ENCODE peak calls at places on chromosome 13, in four cellular contexts. One of them, this sample, is unnamed.

GRCh38 chr13:73465629-73465974 is 406.8 kb downstream of the KLF5 start:
- DNase-seq in tibial nerve: no peak
- DNase-seq in fibroblast of the aortic adventitia: peak
- DNase-seq in CD8-positive, alpha-beta T cell: no peak
- DNase-seq in this sample: peak

GRCh38 chr13:109783815-109784589 is 2.4 kb downstream of the IRS2 start:
- DNase-seq in CD8-positive, alpha-beta T cell: peak
- DNase-seq in tibial nerve: no peak
- DNase-seq in fibroblast of the aortic adventitia: no peak
- DNase-seq in this sample: no peak

GRCh38 chr13:40624338-40624737 is 42.1 kb downstream of the FOXO1 start:
- DNase-seq in fibroblast of the aortic adventitia: peak
- DNase-seq in CD8-positive, alpha-beta T cell: peak
- DNase-seq in tibial nerve: no peak
- DNase-seq in this sample: no peak

GRCh38 chr13:98539655-98540054 is 37.3 kb downstream of the STK24 start:
- DNase-seq in tibial nerve: no peak
- DNase-seq in CD8-positive, alpha-beta T cell: no peak
- DNase-seq in fibroblast of the aortic adventitia: no peak
- DNase-seq in this sample: no peak

GRCh38 chr13:92719868-92720267 is 506.7 kb upstream of the GPC6 start:
- DNase-seq in CD8-positive, alpha-beta T cell: no peak
- DNase-seq in fibroblast of the aortic adventitia: no peak
- DNase-seq in tibial nerve: no peak
- DNase-seq in this sample: no peak

GRCh38 chr13:46184277-46184699 is 2.3 kb upstream of the LCP1 start:
- DNase-seq in tibial nerve: peak
- DNase-seq in CD8-positive, alpha-beta T cell: peak
- DNase-seq in fibroblast of the aortic adventitia: no peak
- DNase-seq in this sample: peak

GRCh38 chr13:85970727-85971126 is 171.5 kb upstream of the SLITRK6 start:
- DNase-seq in tibial nerve: no peak
- DNase-seq in fibroblast of the aortic adventitia: peak
- DNase-seq in CD8-positive, alpha-beta T cell: no peak
- DNase-seq in this sample: peak

GRCh38 chr13:106331116-106331515 is 204.3 kb downstream of the EFNB2 start:
- DNase-seq in tibial nerve: no peak
- DNase-seq in fibroblast of the aortic adventitia: no peak
- DNase-seq in CD8-positive, alpha-beta T cell: no peak
- DNase-seq in this sample: no peak

GRCh38 chr13:40453666-40454030 is 212.8 kb downstream of the FOXO1 start:
- DNase-seq in tibial nerve: no peak
- DNase-seq in CD8-positive, alpha-beta T cell: no peak
- DNase-seq in fibroblast of the aortic adventitia: no peak
- DNase-seq in this sample: no peak

GRCh38 chr13:95185851-95186250 is 115.4 kb downstream of the ABCC4 start:
- DNase-seq in CD8-positive, alpha-beta T cell: peak
- DNase-seq in tibial nerve: no peak
- DNase-seq in fibroblast of the aortic adventitia: no peak
- DNase-seq in this sample: no peak

GRCh38 chr13:51328488-51328887 is 11.0 kb upstream of the SERPINE3 start:
- DNase-seq in fibroblast of the aortic adventitia: no peak
- DNase-seq in CD8-positive, alpha-beta T cell: no peak
- DNase-seq in tibial nerve: no peak
- DNase-seq in this sample: no peak

GRCh38 chr13:113327766-113328391 is 30.8 kb downstream of the LAMP1 start:
- DNase-seq in fibroblast of the aortic adventitia: no peak
- DNase-seq in CD8-positive, alpha-beta T cell: no peak
- DNase-seq in tibial nerve: no peak
- DNase-seq in this sample: no peak

GRCh38 chr13:88144580-88144979 is 473.4 kb downstream of the SLITRK5 start:
- DNase-seq in tibial nerve: no peak
- DNase-seq in fibroblast of the aortic adventitia: no peak
- DNase-seq in CD8-positive, alpha-beta T cell: no peak
- DNase-seq in this sample: no peak

GRCh38 chr13:94329754-94330551 is 149.5 kb downstream of the DCT start:
- DNase-seq in tibial nerve: peak
- DNase-seq in fibroblast of the aortic adventitia: peak
- DNase-seq in CD8-positive, alpha-beta T cell: no peak
- DNase-seq in this sample: peak

GRCh38 chr13:23352161-23352560 is 81.3 kb downstream of the SACS start:
- DNase-seq in fibroblast of the aortic adventitia: no peak
- DNase-seq in CD8-positive, alpha-beta T cell: no peak
- DNase-seq in tibial nerve: no peak
- DNase-seq in this sample: no peak

GRCh38 chr13:39406688-39407087 is 196.3 kb downstream of the LHFPL6 start:
- DNase-seq in CD8-positive, alpha-beta T cell: no peak
- DNase-seq in tibial nerve: no peak
- DNase-seq in fibroblast of the aortic adventitia: no peak
- DNase-seq in this sample: no peak

GRCh38 chr13:66543780-66544179 is 686.4 kb downstream of the PCDH9 start:
- DNase-seq in CD8-positive, alpha-beta T cell: no peak
- DNase-seq in tibial nerve: no peak
- DNase-seq in fibroblast of the aortic adventitia: no peak
- DNase-seq in this sample: no peak

GRCh38 chr13:30340367-30341184 is 33.2 kb upstream of the KATNAL1 start:
- DNase-seq in tibial nerve: peak
- DNase-seq in fibroblast of the aortic adventitia: peak
- DNase-seq in CD8-positive, alpha-beta T cell: no peak
- DNase-seq in this sample: peak

GRCh38 chr13:20424559-20424852 is 101.2 kb downstream of the CRYL1 start:
- DNase-seq in tibial nerve: no peak
- DNase-seq in CD8-positive, alpha-beta T cell: no peak
- DNase-seq in fibroblast of the aortic adventitia: no peak
- DNase-seq in this sample: no peak

GRCh38 chr13:44396963-44397580 is 23.4 kb downstream of the SERP2 start:
- DNase-seq in CD8-positive, alpha-beta T cell: no peak
- DNase-seq in fibroblast of the aortic adventitia: peak
- DNase-seq in tibial nerve: no peak
- DNase-seq in this sample: peak

GRCh38 chr13:51451134-51451466 is 1.7 kb downstream of the INTS6 start:
- DNase-seq in tibial nerve: no peak
- DNase-seq in CD8-positive, alpha-beta T cell: no peak
- DNase-seq in fibroblast of the aortic adventitia: no peak
- DNase-seq in this sample: no peak

GRCh38 chr13:112575680-112576079 is 12.3 kb downstream of the TUBGCP3 start:
- DNase-seq in tibial nerve: no peak
- DNase-seq in fibroblast of the aortic adventitia: peak
- DNase-seq in CD8-positive, alpha-beta T cell: no peak
- DNase-seq in this sample: peak

GRCh38 chr13:52026246-52026626 is 1.7 kb downstream of the UTP14C start:
- DNase-seq in tibial nerve: no peak
- DNase-seq in fibroblast of the aortic adventitia: no peak
- DNase-seq in CD8-positive, alpha-beta T cell: no peak
- DNase-seq in this sample: no peak

GRCh38 chr13:98889419-98890079 is 88.3 kb downstream of the DOCK9 start:
- DNase-seq in tibial nerve: no peak
- DNase-seq in fibroblast of the aortic adventitia: no peak
- DNase-seq in CD8-positive, alpha-beta T cell: no peak
- DNase-seq in this sample: no peak

DNA sequence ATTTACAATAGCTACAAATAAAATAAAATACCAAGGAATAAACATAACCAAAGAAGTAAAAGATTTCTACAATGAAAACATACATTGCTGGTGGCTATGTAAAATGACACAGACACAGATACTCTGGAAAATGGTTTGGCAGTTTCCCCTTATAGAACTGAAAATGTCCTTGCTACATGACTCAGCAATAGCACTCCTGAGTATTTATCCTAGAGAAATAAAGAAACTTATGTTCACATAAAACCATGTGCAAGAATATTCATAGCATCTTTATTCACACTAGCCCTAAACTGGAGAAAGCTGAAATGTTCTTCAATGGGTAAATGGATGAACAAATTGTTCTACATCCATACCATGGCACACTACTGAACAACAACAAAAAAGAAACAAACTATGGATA is 100.2 kb upstream of the RFC3 start:
- DNase-seq in CD8-positive, alpha-beta T cell: no peak
- DNase-seq in tibial nerve: no peak
- DNase-seq in fibroblast of the aortic adventitia: peak
- DNase-seq in this sample: peak
- TF ChIP-seq CTCF in CD8-positive, alpha-beta T cell: no peak
- TF ChIP-seq CTCF in tibial nerve: no peak
- TF ChIP-seq CTCF in fibroblast of the aortic adventitia: no peak
- TF ChIP-seq CTCF in this sample: no peak

DNA sequence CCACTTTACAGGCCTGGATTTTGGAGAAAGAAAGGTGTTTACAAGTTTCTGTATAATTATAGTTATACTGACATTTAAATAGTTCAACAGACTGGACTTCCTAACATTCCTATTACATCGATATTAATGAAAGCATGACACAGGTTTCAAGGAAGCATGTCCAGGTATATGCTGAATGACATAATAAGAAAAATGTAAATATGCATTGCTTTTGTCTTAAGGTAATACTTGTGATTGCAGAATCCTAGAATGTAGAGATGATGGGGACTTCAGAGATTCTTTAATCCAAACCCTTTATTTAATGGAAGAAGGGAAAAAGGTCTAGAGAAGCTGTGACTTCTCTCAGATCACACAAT is 5.0 kb downstream of the STARD13 start:
- DNase-seq in CD8-positive, alpha-beta T cell: no peak
- DNase-seq in tibial nerve: no peak
- DNase-seq in fibroblast of the aortic adventitia: no peak
- DNase-seq in this sample: no peak
- H3K4me3 ChIP-seq in CD8-positive, alpha-beta T cell: no peak
- H3K4me3 ChIP-seq in tibial nerve: no peak
- H3K4me3 ChIP-seq in fibroblast of the aortic adventitia: no peak
- H3K4me3 ChIP-seq in this sample: no peak

DNA sequence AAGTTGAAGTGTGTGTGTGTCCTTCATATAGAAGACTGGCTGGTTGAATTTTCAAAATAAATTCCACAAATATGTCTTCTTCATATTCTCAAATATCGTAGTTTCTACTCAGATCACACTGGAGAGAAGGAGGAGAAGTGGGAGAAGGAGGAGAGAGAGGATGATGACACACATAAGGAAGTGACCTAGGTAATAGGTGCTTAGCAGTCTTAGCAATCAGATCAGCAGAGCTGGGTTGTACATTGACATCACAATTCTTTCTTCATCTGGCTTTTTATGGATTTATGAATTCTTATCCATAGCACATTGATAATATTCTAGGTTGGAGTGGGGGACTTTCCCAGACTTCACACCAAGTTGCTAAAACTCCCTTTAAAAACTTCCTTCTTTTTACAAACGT is 86.8 kb downstream of the FGF9 start:
- DNase-seq in tibial nerve: no peak
- DNase-seq in CD8-positive, alpha-beta T cell: no peak
- DNase-seq in fibroblast of the aortic adventitia: no peak
- DNase-seq in this sample: no peak
- TF ChIP-seq CTCF in tibial nerve: no peak
- TF ChIP-seq CTCF in CD8-positive, alpha-beta T cell: no peak
- TF ChIP-seq CTCF in fibroblast of the aortic adventitia: no peak
- TF ChIP-seq CTCF in this sample: no peak

DNA sequence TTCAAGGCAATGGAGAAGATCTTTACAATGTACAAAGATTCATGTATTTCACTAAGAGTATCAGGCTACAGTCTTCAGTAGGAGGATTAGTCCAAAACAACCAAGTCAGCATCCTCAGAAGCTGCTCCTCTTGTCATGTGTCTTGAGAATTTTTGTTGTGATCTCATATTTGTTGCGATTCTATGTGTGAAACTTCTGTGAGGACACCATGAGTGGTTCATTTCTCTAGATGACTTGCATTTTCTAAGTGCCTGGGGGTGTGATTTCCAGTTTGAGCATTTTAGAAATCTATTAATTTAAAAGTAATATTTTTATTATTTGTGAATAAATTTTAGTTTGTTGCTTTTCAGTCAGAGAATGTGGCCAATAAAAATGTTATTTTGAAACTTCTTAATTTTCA is 94.5 kb downstream of the RAP2A start:
- DNase-seq in fibroblast of the aortic adventitia: no peak
- DNase-seq in tibial nerve: no peak
- DNase-seq in CD8-positive, alpha-beta T cell: no peak
- DNase-seq in this sample: no peak
- H3K4me3 ChIP-seq in fibroblast of the aortic adventitia: no peak
- H3K4me3 ChIP-seq in tibial nerve: no peak
- H3K4me3 ChIP-seq in CD8-positive, alpha-beta T cell: no peak
- H3K4me3 ChIP-seq in this sample: no peak

This sample was measured in fibroblast of pulmonary artery.